ENCODE peak calls at places on chromosomes 12 and 14, in five cellular contexts. U is GM12878, Q is H1, Y is K562, F is HepG2. B is an unnamed sample.

GRCh38 chr12:95790025-95790911 is at the start of gene NTN4:
- DNase-seq in U (no peak), F (no peak), Q (no peak), Y (no peak), B (no peak)

GRCh38 chr12:5806376-5807089 is 138.5 kb downstream of the ANO2 start:
- DNase-seq in Y (no peak), F (no peak), Q (no peak), U (no peak), B (no peak)

GRCh38 chr12:30753233-30753632 is 1.5 kb downstream of the CAPRIN2 start:
- DNase-seq in Y (peak), U (no peak), F (peak), Q (no peak), B (no peak)

GRCh38 chr14:67704484-67705089 is 2.9 kb downstream of the RDH12 start:
- DNase-seq in Q (no peak), U (peak), F (peak), Y (peak), B (peak)

GRCh38 chr14:30078827-30079402 is 151.3 kb upstream of the PRKD1 start:
- DNase-seq in F (no peak), Q (no peak), U (no peak), Y (no peak), B (no peak)

GRCh38 chr14:22803575-22803974 is 11.7 kb downstream of the SLC7A7 start:
- DNase-seq in F (no peak), Y (no peak), U (no peak), Q (no peak), B (no peak)

GRCh38 chr14:33925209-33925608 is 25.7 kb downstream of the EGLN3 start:
- DNase-seq in U (no peak), Y (no peak), Q (no peak), F (no peak), B (no peak)

GRCh38 chr14:93011650-93012317 is 88.8 kb downstream of the CHGA start:
- DNase-seq in U (no peak), Q (no peak), Y (no peak), F (no peak), B (no peak)

GRCh38 chr14:31263485-31264133 is 56.0 kb upstream of the HECTD1 start:
- DNase-seq in F (peak), Q (peak), Y (no peak), U (no peak), B (peak)

GRCh38 chr12:93302331-93303229 is 75.1 kb upstream of the NUDT4 start:
- DNase-seq in Y (peak), Q (no peak), F (no peak), U (no peak), B (no peak)

GRCh38 chr12:88993655-88994054 is 358.6 kb downstream of the DUSP6 start:
- DNase-seq in Y (peak), U (no peak), Q (no peak), F (peak), B (peak)

GRCh38 chr14:57371013-57371412 is 19.4 kb upstream of the NAA30 start:
- DNase-seq in Y (no peak), F (no peak), U (no peak), Q (no peak), B (no peak)

GRCh38 chr12:122955151-122955550 is 11.1 kb downstream of the ABCB9 start:
- DNase-seq in Y (no peak), U (no peak), F (no peak), Q (no peak), B (no peak)

GRCh38 chr12:52521581-52522266 is 1.5 kb upstream of the KRT5 start:
- DNase-seq in U (no peak), Q (no peak), Y (no peak), F (no peak), B (no peak)

GRCh38 chr12:132189378-132190011 is 45.2 kb downstream of the NOC4L start:
- DNase-seq in F (no peak), Q (peak), Y (peak), U (peak), B (peak)

GRCh38 chr14:93343797-93344196 is 3.2 kb upstream of the COX8C start:
- DNase-seq in U (no peak), F (no peak), Y (no peak), Q (no peak), B (no peak)

GRCh38 chr14:57161583-57161982 is 107.1 kb downstream of the EXOC5 start:
- DNase-seq in Q (no peak), Y (no peak), U (no peak), F (no peak), B (no peak)

GRCh38 chr12:112370868-112371510 is 11.2 kb downstream of the HECTD4 start:
- DNase-seq in Y (no peak), Q (no peak), U (no peak), F (peak), B (no peak)

GRCh38 chr12:87280356-87280755 is 748.8 kb downstream of the C12orf50 start:
- DNase-seq in Q (no peak), F (no peak), Y (no peak), U (peak), B (no peak)

GRCh38 chr14:36656769-36657408 is 4.8 kb upstream of the PAX9 start:
- DNase-seq in Q (no peak), U (no peak), F (no peak), Y (no peak), B (no peak)

GRCh38 chr14:63672417-63673180 is 30.9 kb upstream of the WDR89 start:
- DNase-seq in Y (no peak), Q (no peak), F (no peak), U (peak), B (no peak)

GRCh38 chr14:64113279-64113678 is 180.9 kb downstream of the ESR2 start:
- DNase-seq in U (no peak), Q (no peak), Y (no peak), F (no peak), B (no peak)

GRCh38 chr12:4270016-4270669 is 3.4 kb upstream of the CCND2 start:
- DNase-seq in Q (no peak), U (no peak), Y (peak), F (no peak), B (no peak)

GRCh38 chr12:88691811-88692210 is 111.5 kb upstream of the KITLG start:
- DNase-seq in F (no peak), Y (no peak), U (no peak), Q (no peak), B (no peak)

GRCh38 chr14:73694083-73694482 is 20.1 kb downstream of the PNMA1 start:
- DNase-seq in U (no peak), Y (no peak), Q (no peak), F (no peak), B (no peak)

GRCh38 chr14:22088614-22089359 is 415.2 kb upstream of the OR4E1 start:
- DNase-seq in U (no peak), Y (no peak), F (no peak), Q (no peak), B (no peak)

GRCh38 chr14:59439256-59440015 is 25.7 kb downstream of the GPR135 start:
- DNase-seq in Q (no peak), Y (no peak), U (no peak), F (no peak), B (no peak)

GRCh38 chr12:75554556-75554880 is 43.1 kb upstream of the KRR1 start:
- DNase-seq in Q (no peak), F (no peak), U (no peak), Y (no peak), B (no peak)

GRCh38 chr12:47964102-47964723 is 817 bp downstream of the TMEM106C start:
- DNase-seq in Y (peak), U (no peak), F (no peak), Q (no peak), B (no peak)

GRCh38 chr14:55450539-55450938 is 10.1 kb upstream of the TBPL2 start:
- DNase-seq in F (no peak), Y (no peak), Q (no peak), U (no peak), B (no peak)

GRCh38 chr14:91223028-91223783 is 21.3 kb downstream of the GPR68 start:
- DNase-seq in Y (no peak), F (no peak), Q (no peak), U (no peak), B (peak)

GRCh38 chr12:26564391-26564790 is 268.6 kb downstream of the ITPR2 start:
- DNase-seq in Q (no peak), Y (no peak), U (no peak), F (no peak), B (no peak)

GRCh38 chr12:57148469-57149308 is 1.3 kb upstream of the LRP1-AS start:
- DNase-seq in Y (no peak), U (no peak), Q (no peak), F (peak), B (no peak)

GRCh38 chr12:124833693-124834122 is 30.0 kb downstream of the SCARB1 start:
- DNase-seq in Q (peak), F (no peak), Y (peak), U (no peak), B (peak)

GRCh38 chr12:15978431-15978950 is 67.4 kb downstream of the DERA start:
- DNase-seq in Q (no peak), Y (no peak), U (no peak), F (no peak), B (no peak)

GRCh38 chr12:45898094-45898493 is 92.3 kb downstream of the SCAF11 start:
- DNase-seq in Y (no peak), U (no peak), Q (no peak), F (no peak), B (no peak)

GRCh38 chr12:52362118-52362726 is 5.1 kb downstream of the KRT85 start:
- DNase-seq in U (no peak), Q (no peak), F (no peak), Y (peak), B (no peak)

GRCh38 chr12:131950182-131950913 is 606 bp downstream of the EP400 start:
- DNase-seq in U (no peak), F (no peak), Q (no peak), Y (peak), B (no peak)

DNA sequence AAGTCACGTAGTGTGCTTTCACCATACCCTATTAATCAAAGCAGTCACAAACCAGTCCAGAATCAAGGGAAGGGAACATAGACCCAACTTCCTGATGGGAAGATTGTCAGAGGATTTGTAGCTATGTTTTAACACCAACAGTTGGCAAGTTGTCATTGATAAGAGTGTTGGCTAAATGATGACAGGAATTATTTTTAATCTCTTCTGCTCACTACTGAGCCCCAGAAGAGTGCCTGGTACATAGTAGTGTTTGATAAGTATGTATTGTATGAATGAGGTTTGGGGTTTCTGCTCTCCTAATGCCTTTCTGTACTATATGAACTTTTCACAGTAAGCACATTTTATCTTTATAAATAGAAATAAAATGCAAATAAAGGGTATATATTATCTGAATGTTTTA is 14.7 kb downstream of the HCFC2 start:
- DNase-seq in F (no peak), U (no peak), Q (no peak), Y (no peak), B (no peak)
- TF ChIP-seq RAD21 in F (no peak), U (no peak), Q (no peak), Y (no peak), B (no peak)

GRCh38 chr14:44962573-44963528 is 861 bp downstream of the TOGARAM1 start:
- DNase-seq in Q (no peak), U (no peak), F (no peak), Y (peak), B (no peak)
- TF ChIP-seq ATF3 in Q (no peak), U (no peak), F (no peak), Y (no peak), B (no peak)

DNA sequence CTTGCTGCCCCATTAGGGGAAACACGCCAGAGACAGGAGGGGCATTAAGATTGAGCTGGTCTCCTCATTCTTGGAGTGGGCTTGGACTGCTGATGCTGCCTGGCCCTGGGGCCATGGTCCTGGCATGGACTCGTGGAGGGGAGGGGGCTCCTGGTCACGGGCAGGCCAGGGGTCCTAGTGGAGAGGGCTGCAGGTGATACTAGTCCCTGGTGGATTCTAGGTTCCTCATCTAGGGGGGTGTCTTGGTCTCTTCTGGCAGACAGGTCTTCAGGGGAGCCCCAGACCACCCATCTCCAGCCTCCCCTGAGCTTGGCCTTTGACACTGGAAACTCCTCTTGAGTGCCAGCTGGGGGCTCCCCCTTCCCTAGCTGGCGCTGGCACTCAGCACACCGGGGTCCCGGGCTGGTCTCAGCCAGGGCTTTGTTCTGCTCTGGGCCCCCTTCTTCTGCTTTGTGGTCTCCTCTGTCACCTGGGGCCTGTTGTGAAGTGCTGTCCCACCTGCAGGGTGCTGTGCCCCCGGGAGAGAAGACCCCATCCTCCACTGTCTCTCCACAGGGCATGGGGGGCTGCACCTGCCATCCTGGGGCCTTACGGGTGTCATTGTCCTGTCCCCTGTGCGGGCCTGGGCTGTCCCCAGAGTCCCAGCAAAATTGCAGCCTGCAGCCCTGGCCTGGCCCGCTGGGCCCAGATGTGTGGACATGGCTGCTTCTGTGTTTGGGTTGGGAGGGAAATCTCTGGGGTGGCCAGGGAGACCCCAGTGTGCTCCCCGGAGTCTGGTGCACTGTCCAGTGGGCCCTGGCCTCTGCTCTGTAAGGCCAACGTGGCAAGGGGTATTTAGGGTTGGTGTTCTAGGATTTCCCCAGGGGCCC is 2.3 kb downstream of the KIF26A start:
- DNase-seq in U (no peak), F (no peak), Y (no peak), Q (no peak), B (no peak)
- TF ChIP-seq RAD21 in U (no peak), F (no peak), Y (no peak), Q (no peak), B (no peak)

GRCh38 chr14:53942970-53943750 is 13.5 kb downstream of the BMP4 start:
- DNase-seq in Q (no peak), U (no peak), F (peak), Y (no peak), B (no peak)
- TF ChIP-seq ATF3 in Q (no peak), U (no peak), F (no peak), Y (no peak), B (no peak)